ENCODE peak calls at places on chromosomes 7 and 10, in seven cellular contexts. E is stimulated activated CD8-positive, alpha-beta memory T cell treated with anti-CD3 and anti-CD28 coated beads, Interleukin-12 subunit alpha, Interleukin-12 subunit beta, amount 100 ng/mL, for 1 hour; I is pons; W is NCI-H1105; Y is psoas muscle; A is T-helper 17 cell; F is NAMALWA. X is an unnamed sample.

GRCh38 chr10:71649631-71650030 is 69.9 kb downstream of the C10orf105 start:
- DNase-seq in I (no peak), W (no peak), Y (no peak), A (no peak), F (peak; percentile 86), E (no peak), X (no peak)

GRCh38 chr10:124667425-124668130 is 76.6 kb downstream of the FAM53B start:
- DNase-seq in E (no peak), I (no peak), F (no peak), W (no peak), A (no peak), Y (no peak), X (no peak)

GRCh38 chr7:46576950-46577349 is 655.9 kb upstream of the IGFBP3 start:
- DNase-seq in W (no peak), I (no peak), F (no peak), A (no peak), Y (no peak), E (no peak), X (no peak)

GRCh38 chr7:55131421-55131929 is 112.7 kb downstream of the EGFR start:
- DNase-seq in F (no peak), Y (no peak), E (no peak), W (no peak), I (no peak), A (no peak), X (no peak)

GRCh38 chr7:151428393-151429231 is 11.3 kb downstream of the CRYGN start:
- DNase-seq in I (no peak), A (no peak), E (no peak), W (no peak), F (no peak), Y (no peak), X (no peak)

GRCh38 chr10:82136103-82136502 is 261.1 kb downstream of the NRG3 start:
- DNase-seq in F (no peak), E (no peak), W (no peak), A (no peak), I (no peak), Y (no peak), X (no peak)

GRCh38 chr10:127135844-127136577 is 60.4 kb downstream of the INSYN2A start:
- DNase-seq in A (no peak), W (no peak), Y (no peak), E (no peak), I (no peak), F (no peak), X (no peak)

GRCh38 chr10:104122273-104123107 is 519 bp downstream of the SFR1 start:
- DNase-seq in W (no peak), F (peak; percentile 20), A (no peak), I (peak; percentile 67), E (no peak), Y (no peak), X (no peak)

GRCh38 chr10:89810908-89811515 is 109.6 kb downstream of the KIF20B start:
- DNase-seq in A (no peak), I (no peak), F (no peak), W (no peak), Y (no peak), E (no peak), X (no peak)

X was measured in activated gamma-delta T cell treated with anti-CD3 and anti-CD28 coated beads, Interleukin-2, amount 50 U/mL, for 16 hours.